ENCODE peak calls at places on chromosome 18, in ten cellular contexts. Q is IMR-90, V is pancreas, M is tibial artery, B is GM12892, Z is ACHN, E is fibroblast of mammary gland, N is HepG2, R is transverse colon, L is activated T-cell treated with anti-CD3 and anti-CD28 coated beads for 1 hour. U is an unnamed sample.
A peak's percentile ranks its signal among the peaks of the same experiment; 100 is the strongest.

GRCh38 chr18:3449702-3450357 is at the start of gene TGIF1:
- DNase-seq in L (peak; percentile 35), M (peak; percentile 90), E (peak; percentile 80), R (peak; percentile 88), Z (peak; percentile 68), B (no peak), V (peak; percentile 88), Q (peak; percentile 77), N (peak; percentile 63), U (peak; percentile 79)

GRCh38 chr18:63292844-63293683 is 26.5 kb downstream of the BCL2 start:
- DNase-seq in M (no peak), E (no peak), B (peak; percentile 17), Z (no peak), Q (no peak), L (no peak), V (no peak), N (no peak), R (peak; percentile 43), U (no peak)

GRCh38 chr18:68102117-68102516 is 585.6 kb upstream of the DSEL start:
- DNase-seq in Q (peak; percentile 52), R (no peak), Z (no peak), N (no peak), B (no peak), L (no peak), V (no peak), M (no peak), E (no peak), U (no peak)

GRCh38 chr18:67511840-67512239 is 4.7 kb downstream of the DSEL start:
- DNase-seq in N (no peak), L (no peak), E (no peak), V (no peak), Z (no peak), M (no peak), R (no peak), Q (no peak), B (no peak), U (no peak)

GRCh38 chr18:76977108-76977621 is 154.8 kb downstream of the ZNF236 start:
- DNase-seq in Q (no peak), N (no peak), M (no peak), R (peak; percentile 72), Z (no peak), L (no peak), V (no peak), E (no peak), B (no peak), U (no peak)

GRCh38 chr18:48475635-48476549 is 62.9 kb upstream of the CTIF start:
- DNase-seq in N (peak; percentile 80), B (no peak), L (no peak), M (peak; percentile 73), V (peak; percentile 45), Z (peak; percentile 70), E (peak; percentile 78), R (peak; percentile 35), Q (peak; percentile 82), U (peak; percentile 83)

GRCh38 chr18:21682276-21683051 is 22.1 kb downstream of the ABHD3 start:
- DNase-seq in Z (peak; percentile 79), E (peak; percentile 85), V (no peak), N (no peak), Q (peak; percentile 67), R (no peak), M (no peak), L (peak; percentile 3), B (no peak), U (peak; percentile 51)

GRCh38 chr18:27860701-27861107 is 316.2 kb downstream of the CDH2 start:
- DNase-seq in Q (peak; percentile 2), N (peak; percentile 30), B (no peak), M (no peak), V (no peak), L (no peak), R (no peak), Z (no peak), E (peak; percentile 1), U (no peak)

GRCh38 chr18:49846263-49846662 is 32.9 kb upstream of the ACAA2 start:
- DNase-seq in V (no peak), R (no peak), E (peak; percentile 85), N (no peak), Q (peak; percentile 35), L (no peak), Z (no peak), B (no peak), M (no peak), U (no peak)

GRCh38 chr18:12038082-12038660 is 55.5 kb upstream of the ANKRD62 start:
- DNase-seq in M (no peak), R (peak; percentile 26), E (peak; percentile 43), Q (no peak), B (no peak), L (no peak), V (no peak), N (no peak), Z (no peak), U (peak; percentile 21)

GRCh38 chr18:63320690-63321265 is 1.2 kb upstream of the BCL2 start:
- DNase-seq in E (peak; percentile 42), M (peak; percentile 76), R (peak; percentile 64), B (peak; percentile 19), V (peak; percentile 46), Q (peak; percentile 32), Z (no peak), L (peak; percentile 17), N (peak; percentile 15), U (peak; percentile 48)

GRCh38 chr18:50559750-50560680 is at the start of gene MAPK4:
- DNase-seq in E (peak; percentile 11), B (peak; percentile 34), M (peak; percentile 80), Z (peak; percentile 19), V (peak; percentile 63), N (no peak), R (peak; percentile 33), Q (no peak), L (no peak), U (peak; percentile 39)

GRCh38 chr18:58292675-58293074 is 248.6 kb downstream of the NEDD4L start:
- DNase-seq in Q (no peak), M (no peak), R (no peak), E (no peak), N (no peak), V (no peak), Z (no peak), B (no peak), L (no peak), U (no peak)

GRCh38 chr18:49241852-49242251 is 218.6 kb downstream of the DYM start:
- DNase-seq in Z (peak; percentile 38), E (peak; percentile 67), N (no peak), V (no peak), R (no peak), L (no peak), Q (peak; percentile 80), B (no peak), M (no peak), U (no peak)

GRCh38 chr18:44458777-44459176 is 221.9 kb upstream of the SETBP1 start:
- DNase-seq in R (no peak), L (no peak), Q (peak; percentile 32), V (no peak), E (peak; percentile 92), Z (peak; percentile 1), M (no peak), N (no peak), B (no peak), U (no peak)

GRCh38 chr18:13136689-13137040 is 81.9 kb upstream of the LDLRAD4 start:
- DNase-seq in Q (no peak), M (no peak), L (no peak), E (no peak), V (no peak), N (no peak), R (peak; percentile 21), Z (no peak), B (no peak), U (peak; percentile 35)

GRCh38 chr18:32238635-32239268 is 48.9 kb downstream of the MEP1B start:
- DNase-seq in R (no peak), Z (no peak), L (no peak), E (no peak), Q (no peak), B (no peak), V (no peak), N (no peak), M (no peak), U (no peak)

GRCh38 chr18:78727057-78727739 is 252.4 kb upstream of the SALL3 start:
- DNase-seq in E (no peak), R (no peak), N (no peak), M (peak; percentile 35), Q (no peak), B (no peak), Z (no peak), V (no peak), L (no peak), U (no peak)

GRCh38 chr18:31199190-31199769 is 36.6 kb upstream of the DSC1 start:
- DNase-seq in L (no peak), M (no peak), N (no peak), V (no peak), R (no peak), Z (no peak), Q (no peak), E (no peak), B (no peak), U (no peak)

GRCh38 chr18:9743200-9744016 is 35.3 kb downstream of the RAB31 start:
- DNase-seq in R (no peak), Q (peak; percentile 98), M (no peak), E (peak; percentile 97), V (no peak), Z (peak; percentile 95), B (no peak), N (peak; percentile 54), L (no peak), U (peak; percentile 87)

GRCh38 chr18:79797518-79798345 is at the start of gene KCNG2:
- DNase-seq in B (peak; percentile 65), M (no peak), N (no peak), Q (no peak), V (no peak), R (no peak), L (no peak), Z (no peak), E (peak; percentile 16), U (peak; percentile 30)

GRCh38 chr18:79634186-79634585 is 45.4 kb upstream of the CTDP1 start:
- DNase-seq in N (no peak), V (no peak), B (no peak), Z (no peak), R (no peak), Q (no peak), M (peak; percentile 47), E (no peak), L (no peak), U (no peak)

GRCh38 chr18:62242955-62243354 is 55.9 kb downstream of the RELCH start:
- DNase-seq in N (no peak), L (no peak), M (no peak), Z (no peak), B (no peak), V (no peak), R (no peak), E (peak; percentile 30), Q (peak; percentile 1), U (no peak)

GRCh38 chr18:62522178-62522509 is 681 bp upstream of the ZCCHC2 start:
- DNase-seq in L (no peak), N (no peak), Q (no peak), V (no peak), E (no peak), Z (peak; percentile 23), M (no peak), R (no peak), B (no peak), U (no peak)

GRCh38 chr18:79947881-79948610 is 3.4 kb downstream of the SLC66A2 start:
- DNase-seq in B (no peak), E (no peak), M (no peak), V (no peak), Z (no peak), R (peak; percentile 46), Q (no peak), L (no peak), N (peak; percentile 63), U (no peak)

GRCh38 chr18:45449761-45450227 is 165.5 kb upstream of the SLC14A2 start:
- DNase-seq in Z (no peak), L (no peak), Q (no peak), B (no peak), R (peak; percentile 38), V (peak; percentile 35), E (peak; percentile 75), N (no peak), M (peak; percentile 74), U (no peak)

GRCh38 chr18:24611075-24611474 is 150.6 kb downstream of the HRH4 start:
- DNase-seq in N (no peak), Q (no peak), B (no peak), V (no peak), E (no peak), R (no peak), Z (no peak), M (no peak), L (no peak), U (no peak)

GRCh38 chr18:50188652-50189051 is 6.3 kb downstream of the MYO5B start:
- DNase-seq in V (no peak), Z (no peak), E (no peak), L (no peak), M (no peak), Q (no peak), R (peak; percentile 15), N (no peak), B (no peak), U (no peak)